ENCODE peak calls at places on chromosomes 13 and 19, in nine cellular contexts. Q is T-cell; F is NCI-H345; B is CD4-positive, alpha-beta T cell; O is iPS-NIHi11; A is cardiac muscle cell; E is neural crest cell; L is stimulated activated naive CD4-positive, alpha-beta T cell; W is lung microvascular endothelial cell. J is an unnamed sample.

GRCh38 chr13:105406551-105406950 is 1128.9 kb downstream of the EFNB2 start:
- DNase-seq in O (no peak), E (no peak), F (no peak), B (no peak), L (no peak), Q (no peak), A (no peak), W (no peak), J (no peak)

GRCh38 chr19:30144242-30144758 is 202.3 kb downstream of the URI1 start:
- DNase-seq in W (no peak), F (no peak), A (no peak), E (no peak), Q (no peak), L (no peak), O (no peak), B (no peak), J (no peak)

GRCh38 chr13:59277106-59277505 is 886.6 kb downstream of the DIAPH3 start:
- DNase-seq in F (no peak), W (no peak), A (no peak), O (no peak), Q (no peak), L (no peak), B (no peak), E (no peak), J (no peak)

GRCh38 chr19:32041681-32042292 is 303.6 kb upstream of the ZNF507 start:
- DNase-seq in Q (no peak), L (no peak), F (no peak), A (peak), E (peak), O (peak), B (no peak), W (no peak), J (no peak)

GRCh38 chr13:62320129-62320724 is 904.6 kb upstream of the PCDH20 start:
- DNase-seq in O (peak), W (peak), A (peak), E (no peak), Q (no peak), B (no peak), L (no peak), F (peak), J (no peak)

GRCh38 chr13:87821512-87821911 is 150.3 kb downstream of the SLITRK5 start:
- DNase-seq in F (no peak), O (no peak), Q (no peak), W (no peak), A (no peak), B (no peak), L (no peak), E (no peak), J (no peak)

GRCh38 chr19:6376512-6377193 is 920 bp upstream of the PSPN start:
- DNase-seq in O (no peak), L (no peak), A (no peak), E (no peak), B (no peak), Q (no peak), F (no peak), W (no peak), J (no peak)

GRCh38 chr13:27970382-27971235 is 1.5 kb upstream of the CDX2 start:
- DNase-seq in W (no peak), Q (no peak), E (no peak), O (no peak), B (no peak), A (no peak), F (no peak), L (no peak), J (no peak)

GRCh38 chr19:41144403-41144802 is 30.2 kb downstream of the CYP2F1 start:
- DNase-seq in O (peak), W (peak), A (peak), F (peak), Q (peak), E (peak), L (peak), B (peak), J (peak)

GRCh38 chr19:14363203-14364097 is 17.8 kb upstream of the ADGRE5 start:
- DNase-seq in W (peak), E (peak), F (no peak), B (peak), L (no peak), O (peak), A (peak), Q (no peak), J (no peak)

GRCh38 chr19:47068246-47068645 is 19.8 kb upstream of the TMEM160 start:
- DNase-seq in O (no peak), L (no peak), F (no peak), E (no peak), Q (no peak), A (no peak), B (no peak), W (no peak), J (no peak)

GRCh38 chr13:66359910-66360552 is 870.1 kb downstream of the PCDH9 start:
- DNase-seq in Q (no peak), E (no peak), O (no peak), L (no peak), B (no peak), W (no peak), A (no peak), F (no peak), J (no peak)

GRCh38 chr13:42656136-42656535 is 82.2 kb downstream of the TNFSF11 start:
- DNase-seq in Q (no peak), B (no peak), A (peak), F (no peak), O (no peak), L (no peak), E (no peak), W (no peak), J (no peak)

GRCh38 chr13:106415971-106416370 is 119.5 kb downstream of the EFNB2 start:
- DNase-seq in F (no peak), L (no peak), B (no peak), E (no peak), A (no peak), Q (no peak), W (no peak), O (no peak), J (no peak)

GRCh38 chr13:92843549-92843948 is 383.1 kb upstream of the GPC6 start:
- DNase-seq in W (no peak), B (no peak), F (peak), A (no peak), O (no peak), E (no peak), Q (no peak), L (no peak), J (no peak)

GRCh38 chr19:52603558-52604207 is 33.6 kb downstream of the ZNF701 start:
- DNase-seq in F (no peak), L (no peak), E (no peak), B (no peak), Q (no peak), O (no peak), W (no peak), A (no peak), J (no peak)

GRCh38 chr13:81872581-81872980 is 1531.7 kb upstream of the SPRY2 start:
- DNase-seq in E (peak), F (peak), B (no peak), L (no peak), A (peak), Q (no peak), O (no peak), W (no peak), J (no peak)